ENCODE peak calls at places on chromosome 1, in seven cellular contexts. I is body of pancreas, A is adrenal gland, V is neuronal stem cell, M is prostate gland, S is neural progenitor cell, L is BJ. W is an unnamed sample.

GRCh38 chr1:184624626-184625025 is 130.0 kb downstream of the EDEM3 start:
- DNase-seq in I (no peak), A (no peak), V (no peak), M (no peak), S (no peak), L (no peak), W (no peak)

GRCh38 chr1:85628791-85629531 is 48.4 kb downstream of the CCN1 start:
- DNase-seq in I (peak; percentile 39), A (no peak), V (no peak), M (peak; percentile 66), S (peak; percentile 54), L (no peak), W (peak; percentile 56)

GRCh38 chr1:22295396-22295795 is 152.5 kb upstream of the WNT4 start:
- DNase-seq in I (no peak), A (no peak), V (no peak), M (no peak), S (no peak), L (no peak), W (no peak)

GRCh38 chr1:186806477-186806876 is 22.3 kb upstream of the PLA2G4A start:
- DNase-seq in I (no peak), A (no peak), V (no peak), M (no peak), S (peak; percentile 33), L (no peak), W (peak; percentile 3)

GRCh38 chr1:45306319-45306718 is 20.4 kb upstream of the HPDL start:
- DNase-seq in I (no peak), A (no peak), V (no peak), M (no peak), S (peak; percentile 42), L (no peak), W (peak; percentile 41)

GRCh38 chr1:62285984-62286481 is 33.2 kb downstream of the KANK4 start:
- DNase-seq in I (peak; percentile 56), A (no peak), V (no peak), M (no peak), S (peak; percentile 60), L (no peak), W (no peak)

GRCh38 chr1:68974447-68974846 is 477.6 kb upstream of the DEPDC1 start:
- DNase-seq in I (no peak), A (no peak), V (no peak), M (no peak), S (peak; percentile 11), L (no peak), W (no peak)

GRCh38 chr1:10973552-10973951 is 38.9 kb upstream of the TARDBP start:
- DNase-seq in I (no peak), A (no peak), V (no peak), M (no peak), S (peak; percentile 49), L (no peak), W (peak; percentile 66)

GRCh38 chr1:14778882-14779594 is 180.6 kb downstream of the KAZN start:
- DNase-seq in I (peak; percentile 63), A (peak; percentile 17), V (peak; percentile 45), M (no peak), S (peak; percentile 84), L (no peak), W (peak; percentile 90)

GRCh38 chr1:231419147-231419546 is 2.9 kb downstream of the EGLN1 start:
- DNase-seq in I (no peak), A (no peak), V (no peak), M (no peak), S (no peak), L (no peak), W (no peak)

GRCh38 chr1:39081266-39082139 is 55.4 kb downstream of the NDUFS5 start:
- DNase-seq in I (peak; percentile 16), A (no peak), V (no peak), M (no peak), S (no peak), L (no peak), W (peak; percentile 89)

GRCh38 chr1:19990703-19991102 is 11.3 kb upstream of the PLA2G2A start:
- DNase-seq in I (no peak), A (no peak), V (no peak), M (no peak), S (no peak), L (no peak), W (no peak)

GRCh38 chr1:12577020-12577419 is 41.0 kb downstream of the DHRS3 start:
- DNase-seq in I (no peak), A (no peak), V (no peak), M (no peak), S (no peak), L (no peak), W (no peak)

GRCh38 chr1:12572506-12572905 is 45.5 kb downstream of the DHRS3 start:
- DNase-seq in I (no peak), A (no peak), V (no peak), M (no peak), S (no peak), L (no peak), W (no peak)

GRCh38 chr1:12578860-12579422 is 39.1 kb downstream of the DHRS3 start:
- DNase-seq in I (no peak), A (no peak), V (no peak), M (no peak), S (no peak), L (no peak), W (no peak)

GRCh38 chr1:12573015-12573825 is 44.8 kb downstream of the DHRS3 start:
- DNase-seq in I (no peak), A (no peak), V (no peak), M (no peak), S (no peak), L (no peak), W (no peak)

DNA sequence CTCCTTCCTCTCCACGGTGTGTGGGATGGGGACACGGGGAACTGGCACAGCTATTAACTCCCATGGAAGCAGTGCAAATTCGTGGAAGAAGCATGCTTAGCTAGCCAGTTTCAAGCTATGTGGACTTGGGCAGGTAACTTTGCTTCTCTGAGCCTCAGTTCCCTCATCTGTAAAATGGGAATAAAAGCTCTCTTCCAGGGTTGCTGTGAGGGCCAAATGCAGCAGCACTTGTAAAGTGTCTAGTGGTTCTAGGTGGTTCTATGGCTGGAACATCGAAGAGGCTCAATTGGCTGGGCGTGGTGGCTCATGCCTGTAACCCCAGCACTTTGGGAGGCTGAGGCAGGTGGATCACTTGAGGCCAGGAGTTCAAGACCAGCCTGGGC is 43.3 kb downstream of the DHRS3 start:
- DNase-seq in I (no peak), A (no peak), V (no peak), M (no peak), S (no peak), L (no peak), W (no peak)
- H3K36me3 ChIP-seq in I (peaks cover 18% of the 10 kb centered on the region), A (no peaks in the 10 kb centered on the region), V (no peaks in the 10 kb centered on the region), M (peaks cover 10% of the 10 kb centered on the region), S (no peaks in the 10 kb centered on the region), L (peaks cover 66% of the 10 kb centered on the region), W (peaks cover 10% of the 10 kb centered on the region)

DNA sequence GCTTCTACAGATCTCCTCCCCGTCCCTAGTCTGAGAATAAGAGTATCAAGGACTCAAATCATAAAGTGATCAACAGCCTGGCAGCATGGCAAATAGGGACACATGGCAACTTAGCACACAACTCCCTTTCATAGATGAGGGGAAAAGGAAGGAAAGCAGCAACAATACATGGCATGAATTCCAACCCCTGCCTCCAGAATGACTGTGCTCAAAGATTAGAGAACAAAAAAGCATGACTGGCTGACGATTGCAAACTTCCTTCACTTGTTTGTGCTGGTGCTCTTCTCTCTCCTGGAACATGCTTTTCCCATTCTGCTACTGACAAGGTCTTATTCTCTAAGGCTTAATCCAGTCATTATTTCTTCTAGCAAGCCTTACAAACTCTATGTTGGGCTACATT is 11.5 kb downstream of the KTI12 start:
- DNase-seq in I (no peak), A (no peak), V (no peak), M (no peak), S (no peak), L (no peak), W (no peak)
- H3K36me3 ChIP-seq in I (no peaks in the 10 kb centered on the region), A (no peaks in the 10 kb centered on the region), V (peaks cover 63% of the 10 kb centered on the region), M (peaks cover 7% of the 10 kb centered on the region), S (no peaks in the 10 kb centered on the region), L (peaks cover 10% of the 10 kb centered on the region), W (peaks cover 19% of the 10 kb centered on the region)

GRCh38 chr1:199684686-199685273 is 342.7 kb upstream of the NR5A2 start:
- DNase-seq in I (peak; percentile 53), A (peak; percentile 22), V (peak; percentile 35), M (peak; percentile 12), S (peak; percentile 54), L (peak; percentile 15), W (peak; percentile 19)

GRCh38 chr1:199688133-199688676 is 339.3 kb upstream of the NR5A2 start:
- DNase-seq in I (no peak), A (no peak), V (no peak), M (no peak), S (peak; percentile 59), L (no peak), W (peak; percentile 6)

GRCh38 chr1:199687321-199687720 is 340.2 kb upstream of the NR5A2 start:
- DNase-seq in I (no peak), A (no peak), V (no peak), M (no peak), S (no peak), L (no peak), W (no peak)

GRCh38 chr1:199682081-199682480 is 345.4 kb upstream of the NR5A2 start:
- DNase-seq in I (no peak), A (no peak), V (no peak), M (no peak), S (no peak), L (no peak), W (no peak)

DNA sequence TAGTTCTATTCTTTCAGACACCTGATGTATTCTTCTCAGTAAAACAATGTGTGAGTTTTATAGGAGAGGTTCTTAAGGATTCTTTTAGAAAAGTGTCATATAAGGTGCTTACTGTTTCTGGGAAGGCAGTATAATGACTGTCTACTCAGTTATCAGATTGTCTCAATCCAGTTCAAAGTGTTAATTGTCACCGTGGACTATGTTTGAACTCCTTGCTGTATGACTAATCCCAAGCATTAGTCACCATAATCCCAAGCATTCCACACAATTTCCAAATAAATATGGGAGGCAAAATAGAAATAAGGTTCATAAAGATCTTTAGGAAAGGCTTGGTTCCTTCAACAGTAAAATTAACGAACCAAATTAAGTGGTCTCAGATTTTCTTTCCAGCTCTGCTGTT is 342.1 kb upstream of the NR5A2 start:
- DNase-seq in I (no peak), A (no peak), V (no peak), M (no peak), S (no peak), L (peak; percentile 16), W (no peak)
- H3K36me3 ChIP-seq in I (no peaks in the 10 kb centered on the region), A (no peaks in the 10 kb centered on the region), V (no peaks in the 10 kb centered on the region), M (no peaks in the 10 kb centered on the region), S (no peaks in the 10 kb centered on the region), L (no peaks in the 10 kb centered on the region), W (no peaks in the 10 kb centered on the region)

GRCh38 chr1:240107058-240107684 is 15.5 kb downstream of the FMN2 start:
- DNase-seq in I (no peak), A (no peak), V (no peak), M (no peak), S (no peak), L (no peak), W (no peak)
- H3K36me3 ChIP-seq in I (no peaks in the 10 kb centered on the region), A (no peaks in the 10 kb centered on the region), V (peaks cover 3% of the 10 kb centered on the region), M (no peaks in the 10 kb centered on the region), S (no peaks in the 10 kb centered on the region), L (no peaks in the 10 kb centered on the region), W (no peaks in the 10 kb centered on the region)

DNA sequence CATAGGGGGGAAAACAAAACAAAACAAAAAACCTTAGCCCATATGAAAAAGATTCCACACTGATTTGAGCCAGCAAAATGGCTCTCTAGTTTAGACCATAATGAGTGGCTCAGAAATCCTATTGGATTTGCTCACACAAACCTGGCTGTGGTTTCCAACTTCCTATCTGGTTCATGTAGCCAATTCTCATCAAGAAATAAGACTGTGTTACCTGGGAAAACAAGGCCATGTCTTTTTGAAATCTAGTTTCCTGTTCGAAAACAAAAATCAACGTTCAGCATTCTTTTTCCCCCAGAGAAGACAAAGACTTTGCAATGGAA is 69.2 kb downstream of the TBX15 start:
- DNase-seq in I (no peak), A (no peak), V (no peak), M (no peak), S (no peak), L (no peak), W (no peak)
- H3K36me3 ChIP-seq in I (no peaks in the 10 kb centered on the region), A (no peaks in the 10 kb centered on the region), V (no peaks in the 10 kb centered on the region), M (no peaks in the 10 kb centered on the region), S (no peaks in the 10 kb centered on the region), L (no peaks in the 10 kb centered on the region), W (no peaks in the 10 kb centered on the region)

GRCh38 chr1:183137782-183138181 is 48.3 kb upstream of the LAMC2 start:
- DNase-seq in I (no peak), A (no peak), V (no peak), M (no peak), S (no peak), L (peak; percentile 55), W (no peak)
- H3K36me3 ChIP-seq in I (peaks cover 11% of the 10 kb centered on the region), A (no peaks in the 10 kb centered on the region), V (peaks cover 100% of the 10 kb centered on the region), M (no peaks in the 10 kb centered on the region), S (peaks cover 8% of the 10 kb centered on the region), L (peaks cover 33% of the 10 kb centered on the region), W (peaks cover 10% of the 10 kb centered on the region)